ENCODE peak calls at places on chromosomes 3 and 15, in nine cellular contexts. O is Calu3; W is H7; N is activated T-cell treated with anti-CD3 and anti-CD28 coated beads, Interleukin-2, amount 50 U/mL, for 48 hours; B is NCI-H510A; P is HTR-8/SVneo; G is iPS DF 19.7; A is fibroblast of lung; Z is ACHN. T is an unnamed sample.

GRCh38 chr3:133831966-133832801 is 26.6 kb downstream of the SRPRB start:
- DNase-seq in O (peak; percentile 37), W (peak; percentile 80), N (no peak), B (no peak), P (no peak), G (no peak), A (no peak), Z (no peak), T (peak; percentile 42)

GRCh38 chr3:29436612-29437313 is 155.9 kb downstream of the RBMS3 start:
- DNase-seq in O (no peak), W (no peak), N (no peak), B (no peak), P (no peak), G (no peak), A (peak; percentile 52), Z (no peak), T (no peak)

GRCh38 chr3:169966951-169967915 is 626 bp downstream of the SEC62 start:
- DNase-seq in O (peak; percentile 46), W (peak; percentile 82), N (peak; percentile 55), B (peak; percentile 60), P (peak; percentile 26), G (no peak), A (peak; percentile 57), Z (peak; percentile 49), T (peak; percentile 35)

GRCh38 chr3:66047321-66048050 is 8.8 kb upstream of the MAGI1 start:
- DNase-seq in O (no peak), W (no peak), N (no peak), B (no peak), P (no peak), G (no peak), A (peak; percentile 87), Z (no peak), T (no peak)

GRCh38 chr3:28022916-28023315 is 218.5 kb upstream of the CMC1 start:
- DNase-seq in O (peak; percentile 27), W (no peak), N (no peak), B (no peak), P (no peak), G (no peak), A (no peak), Z (no peak), T (no peak)

GRCh38 chr3:52341123-52341522 is 25.0 kb downstream of the DNAH1 start:
- DNase-seq in O (no peak), W (no peak), N (no peak), B (no peak), P (no peak), G (no peak), A (no peak), Z (no peak), T (no peak)

GRCh38 chr3:129211772-129212171 is 28.1 kb upstream of the CNBP start:
- DNase-seq in O (peak; percentile 95), W (no peak), N (no peak), B (peak; percentile 80), P (peak; percentile 66), G (no peak), A (peak; percentile 92), Z (peak; percentile 87), T (peak; percentile 21)

GRCh38 chr15:56385908-56386307 is 20.7 kb downstream of the TEX9 start:
- DNase-seq in O (no peak), W (no peak), N (no peak), B (no peak), P (no peak), G (no peak), A (no peak), Z (no peak), T (no peak)

GRCh38 chr3:165185707-165186327 is 10.4 kb downstream of the SLITRK3 start:
- DNase-seq in O (peak; percentile 81), W (peak; percentile 55), N (no peak), B (peak; percentile 31), P (peak; percentile 64), G (no peak), A (peak; percentile 32), Z (peak; percentile 59), T (peak; percentile 28)

GRCh38 chr3:55718475-55718874 is 231.4 kb upstream of the WNT5A start:
- DNase-seq in O (no peak), W (no peak), N (no peak), B (no peak), P (peak; percentile 25), G (no peak), A (peak; percentile 77), Z (no peak), T (no peak)

GRCh38 chr3:182436547-182436946 is 356.8 kb upstream of the ATP11B start:
- DNase-seq in O (no peak), W (no peak), N (no peak), B (peak; percentile 69), P (no peak), G (no peak), A (no peak), Z (no peak), T (no peak)